ENCODE peak calls at places on chromosomes 3 and 15, in eight cellular contexts. One of them, this sample, is unnamed.

GRCh38 chr15:42102646-42103235 is 8.4 kb upstream of the PLA2G4D start:
- DNase-seq in GM23338: no peak
- DNase-seq in fibroblast of lung: peak
- DNase-seq in PC-3: peak
- DNase-seq in K562: no peak
- DNase-seq in hepatocyte: no peak
- DNase-seq in GM23248: peak
- DNase-seq in H1: no peak
- DNase-seq in this sample: no peak

GRCh38 chr3:126925411-126926171 is 57.3 kb upstream of the PLXNA1 start:
- DNase-seq in GM23248: peak
- DNase-seq in K562: no peak
- DNase-seq in GM23338: no peak
- DNase-seq in fibroblast of lung: no peak
- DNase-seq in PC-3: no peak
- DNase-seq in hepatocyte: no peak
- DNase-seq in H1: no peak
- DNase-seq in this sample: no peak

GRCh38 chr3:144185291-144185690 is 213.7 kb downstream of the DIPK2A start:
- DNase-seq in K562: no peak
- DNase-seq in H1: no peak
- DNase-seq in GM23338: no peak
- DNase-seq in fibroblast of lung: peak
- DNase-seq in PC-3: no peak
- DNase-seq in GM23248: peak
- DNase-seq in hepatocyte: no peak
- DNase-seq in this sample: no peak

GRCh38 chr3:113275876-113276580 is 64.7 kb downstream of the BOC start:
- DNase-seq in fibroblast of lung: peak
- DNase-seq in PC-3: peak
- DNase-seq in hepatocyte: no peak
- DNase-seq in GM23338: peak
- DNase-seq in GM23248: peak
- DNase-seq in H1: no peak
- DNase-seq in K562: no peak
- DNase-seq in this sample: no peak

GRCh38 chr3:38726751-38727150 is 77.3 kb upstream of the SCN5A start:
- DNase-seq in K562: no peak
- DNase-seq in GM23338: no peak
- DNase-seq in GM23248: no peak
- DNase-seq in hepatocyte: no peak
- DNase-seq in fibroblast of lung: no peak
- DNase-seq in H1: no peak
- DNase-seq in PC-3: no peak
- DNase-seq in this sample: no peak

GRCh38 chr3:148528024-148528423 is 169.7 kb upstream of the AGTR1 start:
- DNase-seq in K562: no peak
- DNase-seq in PC-3: no peak
- DNase-seq in H1: no peak
- DNase-seq in fibroblast of lung: peak
- DNase-seq in GM23248: peak
- DNase-seq in GM23338: no peak
- DNase-seq in hepatocyte: no peak
- DNase-seq in this sample: no peak

GRCh38 chr3:36540898-36541518 is 160.7 kb downstream of the STAC start:
- DNase-seq in GM23338: peak
- DNase-seq in hepatocyte: peak
- DNase-seq in GM23248: peak
- DNase-seq in fibroblast of lung: peak
- DNase-seq in K562: no peak
- DNase-seq in H1: peak
- DNase-seq in PC-3: peak
- DNase-seq in this sample: no peak

GRCh38 chr15:74307827-74308642 is 59.4 kb downstream of the CYP11A1 start:
- DNase-seq in fibroblast of lung: peak
- DNase-seq in K562: peak
- DNase-seq in GM23248: peak
- DNase-seq in hepatocyte: peak
- DNase-seq in H1: peak
- DNase-seq in GM23338: peak
- DNase-seq in PC-3: peak
- DNase-seq in this sample: peak

GRCh38 chr15:25600751-25601150 is 161.9 kb upstream of the UBE3A start:
- DNase-seq in fibroblast of lung: no peak
- DNase-seq in hepatocyte: no peak
- DNase-seq in GM23338: no peak
- DNase-seq in GM23248: peak
- DNase-seq in K562: no peak
- DNase-seq in H1: no peak
- DNase-seq in PC-3: peak
- DNase-seq in this sample: no peak

GRCh38 chr15:88621789-88622604 is 857 bp downstream of the AEN start:
- DNase-seq in fibroblast of lung: peak
- DNase-seq in hepatocyte: peak
- DNase-seq in GM23338: no peak
- DNase-seq in K562: no peak
- DNase-seq in GM23248: peak
- DNase-seq in H1: no peak
- DNase-seq in PC-3: peak
- DNase-seq in this sample: no peak

GRCh38 chr3:113983544-113983943 is 35.7 kb downstream of the ZDHHC23 start:
- DNase-seq in H1: no peak
- DNase-seq in GM23248: no peak
- DNase-seq in PC-3: no peak
- DNase-seq in GM23338: no peak
- DNase-seq in fibroblast of lung: no peak
- DNase-seq in hepatocyte: no peak
- DNase-seq in K562: no peak
- DNase-seq in this sample: no peak

GRCh38 chr3:100005670-100006393 is 108.5 kb downstream of the FILIP1L start:
- DNase-seq in GM23338: peak
- DNase-seq in GM23248: no peak
- DNase-seq in fibroblast of lung: no peak
- DNase-seq in K562: no peak
- DNase-seq in hepatocyte: no peak
- DNase-seq in H1: no peak
- DNase-seq in PC-3: no peak
- DNase-seq in this sample: no peak

GRCh38 chr3:4741404-4742307 is 237.6 kb upstream of the BHLHE40 start:
- DNase-seq in hepatocyte: peak
- DNase-seq in fibroblast of lung: peak
- DNase-seq in H1: no peak
- DNase-seq in GM23248: peak
- DNase-seq in GM23338: no peak
- DNase-seq in K562: peak
- DNase-seq in PC-3: peak
- DNase-seq in this sample: no peak

GRCh38 chr15:37095197-37095992 is 5.0 kb downstream of the MEIS2 start:
- DNase-seq in fibroblast of lung: no peak
- DNase-seq in H1: peak
- DNase-seq in K562: no peak
- DNase-seq in GM23248: no peak
- DNase-seq in hepatocyte: peak
- DNase-seq in GM23338: peak
- DNase-seq in PC-3: no peak
- DNase-seq in this sample: no peak

GRCh38 chr3:31369637-31370036 is 163.1 kb upstream of the STT3B start:
- DNase-seq in GM23338: no peak
- DNase-seq in hepatocyte: no peak
- DNase-seq in PC-3: peak
- DNase-seq in H1: no peak
- DNase-seq in fibroblast of lung: peak
- DNase-seq in K562: no peak
- DNase-seq in GM23248: peak
- DNase-seq in this sample: no peak

GRCh38 chr3:43855674-43856299 is 165.0 kb downstream of the ABHD5 start:
- DNase-seq in H1: peak
- DNase-seq in GM23248: peak
- DNase-seq in PC-3: peak
- DNase-seq in K562: no peak
- DNase-seq in GM23338: peak
- DNase-seq in fibroblast of lung: peak
- DNase-seq in hepatocyte: peak
- DNase-seq in this sample: no peak

GRCh38 chr3:172646439-172647015 is 64.3 kb downstream of the NCEH1 start:
- DNase-seq in PC-3: peak
- DNase-seq in fibroblast of lung: peak
- DNase-seq in GM23248: peak
- DNase-seq in hepatocyte: peak
- DNase-seq in H1: no peak
- DNase-seq in K562: no peak
- DNase-seq in GM23338: no peak
- DNase-seq in this sample: no peak

GRCh38 chr15:47961401-47962090 is 159.2 kb upstream of the SLC24A5 start:
- DNase-seq in H1: no peak
- DNase-seq in fibroblast of lung: no peak
- DNase-seq in GM23248: no peak
- DNase-seq in PC-3: peak
- DNase-seq in K562: no peak
- DNase-seq in hepatocyte: no peak
- DNase-seq in GM23338: no peak
- DNase-seq in this sample: no peak

GRCh38 chr3:190048831-190049541 is 71.7 kb downstream of the P3H2 start:
- DNase-seq in K562: no peak
- DNase-seq in hepatocyte: no peak
- DNase-seq in GM23338: no peak
- DNase-seq in H1: no peak
- DNase-seq in fibroblast of lung: peak
- DNase-seq in PC-3: peak
- DNase-seq in GM23248: peak
- DNase-seq in this sample: peak

GRCh38 chr15:66919421-66919820 is 146.0 kb upstream of the SMAD3 start:
- DNase-seq in GM23248: no peak
- DNase-seq in GM23338: no peak
- DNase-seq in fibroblast of lung: no peak
- DNase-seq in PC-3: no peak
- DNase-seq in H1: no peak
- DNase-seq in K562: no peak
- DNase-seq in hepatocyte: no peak
- DNase-seq in this sample: no peak

DNA sequence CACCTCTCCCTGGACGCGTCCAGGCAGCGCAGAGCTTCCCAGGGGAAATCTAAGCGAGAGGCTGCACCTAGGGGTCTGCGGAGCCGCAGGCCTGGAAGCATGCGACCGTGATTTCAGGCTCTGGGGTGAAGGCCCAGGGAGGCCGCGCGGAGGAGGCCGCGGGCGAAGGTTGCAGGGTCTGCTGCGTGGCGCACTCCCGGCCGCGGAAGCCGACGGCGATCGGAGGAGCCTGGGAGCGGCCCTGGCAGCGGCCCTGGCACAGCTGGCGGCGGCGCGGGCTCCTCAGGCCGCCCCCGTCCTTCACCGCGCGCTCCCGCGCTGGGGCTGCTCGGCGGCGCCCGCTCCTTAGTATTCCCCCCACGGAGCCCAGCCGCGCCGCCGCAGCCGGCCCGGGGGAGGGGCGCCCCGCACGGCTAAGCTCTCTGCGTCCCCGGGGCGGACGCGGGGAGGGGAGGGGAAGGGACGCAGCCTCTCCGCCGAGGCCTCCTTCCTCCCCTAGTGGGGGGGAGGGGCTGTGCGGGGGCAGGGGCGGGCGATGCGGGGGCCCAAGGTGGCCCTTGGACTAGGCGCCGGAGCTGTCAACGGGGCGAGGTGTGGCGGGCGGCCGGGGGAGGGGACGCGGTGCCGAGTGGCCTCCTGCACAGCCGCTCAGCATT is 21.9 kb downstream of the EPHB3 start:
- DNase-seq in GM23248: peak
- DNase-seq in H1: no peak
- DNase-seq in GM23338: no peak
- DNase-seq in PC-3: no peak
- DNase-seq in K562: peak
- DNase-seq in hepatocyte: peak
- DNase-seq in fibroblast of lung: no peak
- DNase-seq in this sample: no peak
- TF ChIP-seq EZH2 in GM23248: no peak
- TF ChIP-seq EZH2 in H1: peak
- TF ChIP-seq EZH2 in GM23338: no peak
- TF ChIP-seq EZH2 in PC-3: no peak
- TF ChIP-seq EZH2 in K562: no peak
- TF ChIP-seq EZH2 in hepatocyte: no peak
- TF ChIP-seq EZH2 in fibroblast of lung: no peak
- TF ChIP-seq EZH2 in this sample: no peak

GRCh38 chr15:63461230-63461629 is 43.2 kb upstream of the USP3 start:
- DNase-seq in K562: no peak
- DNase-seq in PC-3: no peak
- DNase-seq in hepatocyte: peak
- DNase-seq in GM23338: peak
- DNase-seq in fibroblast of lung: no peak
- DNase-seq in GM23248: no peak
- DNase-seq in H1: peak
- DNase-seq in this sample: no peak
- H3K4me3 ChIP-seq in K562: no peak
- H3K4me3 ChIP-seq in PC-3: no peak
- H3K4me3 ChIP-seq in hepatocyte: no peak
- H3K4me3 ChIP-seq in GM23338: peak
- H3K4me3 ChIP-seq in fibroblast of lung: no peak
- H3K4me3 ChIP-seq in GM23248: no peak
- H3K4me3 ChIP-seq in H1: peak
- H3K4me3 ChIP-seq in this sample: no peak

GRCh38 chr3:14414841-14415464 is 12.5 kb downstream of the SLC6A6 start:
- DNase-seq in H1: no peak
- DNase-seq in K562: no peak
- DNase-seq in GM23248: peak
- DNase-seq in PC-3: no peak
- DNase-seq in fibroblast of lung: no peak
- DNase-seq in hepatocyte: no peak
- DNase-seq in GM23338: no peak
- DNase-seq in this sample: no peak

GRCh38 chr3:14411166-14411526 is 8.7 kb downstream of the SLC6A6 start:
- DNase-seq in hepatocyte: no peak
- DNase-seq in K562: no peak
- DNase-seq in PC-3: no peak
- DNase-seq in fibroblast of lung: no peak
- DNase-seq in GM23248: no peak
- DNase-seq in H1: no peak
- DNase-seq in GM23338: no peak
- DNase-seq in this sample: no peak

GRCh38 chr3:14413381-14414071 is 11.1 kb downstream of the SLC6A6 start:
- DNase-seq in PC-3: peak
- DNase-seq in fibroblast of lung: peak
- DNase-seq in GM23338: peak
- DNase-seq in K562: no peak
- DNase-seq in H1: no peak
- DNase-seq in GM23248: peak
- DNase-seq in hepatocyte: no peak
- DNase-seq in this sample: no peak

GRCh38 chr3:14411988-14412387 is 9.6 kb downstream of the SLC6A6 start:
- DNase-seq in fibroblast of lung: no peak
- DNase-seq in GM23248: no peak
- DNase-seq in hepatocyte: no peak
- DNase-seq in H1: peak
- DNase-seq in K562: peak
- DNase-seq in GM23338: peak
- DNase-seq in PC-3: peak
- DNase-seq in this sample: no peak

GRCh38 chr3:14412831-14413380 is 10.5 kb downstream of the SLC6A6 start:
- DNase-seq in K562: no peak
- DNase-seq in hepatocyte: no peak
- DNase-seq in PC-3: no peak
- DNase-seq in H1: peak
- DNase-seq in GM23248: no peak
- DNase-seq in fibroblast of lung: no peak
- DNase-seq in GM23338: peak
- DNase-seq in this sample: no peak
- TF ChIP-seq EZH2 in K562: no peak
- TF ChIP-seq EZH2 in hepatocyte: no peak
- TF ChIP-seq EZH2 in PC-3: no peak
- TF ChIP-seq EZH2 in H1: no peak
- TF ChIP-seq EZH2 in GM23248: no peak
- TF ChIP-seq EZH2 in fibroblast of lung: no peak
- TF ChIP-seq EZH2 in GM23338: no peak
- TF ChIP-seq EZH2 in this sample: no peak

GRCh38 chr3:69200384-69201068 is 78.1 kb upstream of the LMOD3 start:
- DNase-seq in GM23248: no peak
- DNase-seq in GM23338: peak
- DNase-seq in fibroblast of lung: peak
- DNase-seq in K562: no peak
- DNase-seq in H1: no peak
- DNase-seq in PC-3: peak
- DNase-seq in hepatocyte: peak
- DNase-seq in this sample: no peak
- H3K4me3 ChIP-seq in GM23248: no peak
- H3K4me3 ChIP-seq in GM23338: peak
- H3K4me3 ChIP-seq in fibroblast of lung: no peak
- H3K4me3 ChIP-seq in K562: no peak
- H3K4me3 ChIP-seq in H1: no peak
- H3K4me3 ChIP-seq in PC-3: peak
- H3K4me3 ChIP-seq in hepatocyte: peak
- H3K4me3 ChIP-seq in this sample: no peak